ENCODE peak calls at places on chromosome 18, in four cellular contexts. A is hepatocyte, C is A549, S is GM23338. V is an unnamed sample.

GRCh38 chr18:32764611-32765244 is 8.1 kb downstream of the KLHL14 start:
- DNase-seq in A (no peak), C (no peak), S (no peak), V (no peak)

GRCh38 chr18:9495916-9496540 is 20.7 kb downstream of the RALBP1 start:
- DNase-seq in A (no peak), C (no peak), S (peak; percentile 10), V (no peak)

GRCh38 chr18:13568443-13569392 is 157.6 kb downstream of the FAM210A start:
- DNase-seq in A (peak; percentile 68), C (no peak), S (no peak), V (no peak)

GRCh38 chr18:5582849-5583667 is 39.3 kb upstream of the EPB41L3 start:
- DNase-seq in A (no peak), C (no peak), S (no peak), V (no peak)

GRCh38 chr18:4631239-4631638 is 176.1 kb upstream of the DLGAP1 start:
- DNase-seq in A (no peak), C (no peak), S (peak; percentile 46), V (no peak)

GRCh38 chr18:11909081-11909410 is 929 bp upstream of the MPPE1 start:
- DNase-seq in A (no peak), C (no peak), S (no peak), V (no peak)

GRCh38 chr18:12779456-12779855 is 76.6 kb downstream of the PSMG2 start:
- DNase-seq in A (no peak), C (no peak), S (no peak), V (no peak)

GRCh38 chr18:10182009-10182624 is 268.3 kb downstream of the VAPA start:
- DNase-seq in A (peak; percentile 32), C (no peak), S (no peak), V (no peak)

GRCh38 chr18:36128907-36129299 is 237 bp downstream of the SLC39A6 start:
- DNase-seq in A (no peak), C (no peak), S (peak; percentile 46), V (no peak)

GRCh38 chr18:48721308-48721707 is 182.5 kb downstream of the CTIF start:
- DNase-seq in A (no peak), C (no peak), S (no peak), V (peak; percentile 43)

GRCh38 chr18:61528961-61529360 is 195.7 kb downstream of the CDH20 start:
- DNase-seq in A (no peak), C (no peak), S (no peak), V (no peak)

GRCh38 chr18:48732767-48733424 is 194.1 kb downstream of the CTIF start:
- DNase-seq in A (no peak), C (no peak), S (no peak), V (no peak)

GRCh38 chr18:56999823-57000222 is 147.1 kb upstream of the BOD1L2 start:
- DNase-seq in A (no peak), C (no peak), S (no peak), V (no peak)

GRCh38 chr18:34350778-34351177 is 126.1 kb upstream of the NOL4 start:
- DNase-seq in A (no peak), C (no peak), S (no peak), V (no peak)

GRCh38 chr18:29198834-29199233 is 1021.9 kb upstream of the CDH2 start:
- DNase-seq in A (no peak), C (no peak), S (no peak), V (no peak)

GRCh38 chr18:58228176-58228575 is 184.2 kb downstream of the NEDD4L start:
- DNase-seq in A (no peak), C (no peak), S (no peak), V (no peak)

GRCh38 chr18:67862069-67862468 is 345.5 kb upstream of the DSEL start:
- DNase-seq in A (no peak), C (no peak), S (no peak), V (no peak)

GRCh38 chr18:7697306-7697705 is 130.2 kb downstream of the PTPRM start:
- DNase-seq in A (no peak), C (no peak), S (no peak), V (no peak)

GRCh38 chr18:54684786-54685185 is 93.7 kb downstream of the DYNAP start:
- DNase-seq in A (peak; percentile 61), C (no peak), S (peak; percentile 60), V (no peak)

GRCh38 chr18:45962866-45963265 is 4.3 kb downstream of the EPG5 start:
- DNase-seq in A (no peak), C (no peak), S (no peak), V (no peak)

GRCh38 chr18:48939368-48940097 is 11.2 kb downstream of the SMAD7 start:
- DNase-seq in A (no peak), C (no peak), S (peak; percentile 80), V (no peak)

GRCh38 chr18:79826966-79827365 is 29.2 kb downstream of the KCNG2 start:
- DNase-seq in A (no peak), C (no peak), S (peak; percentile 53), V (no peak)

GRCh38 chr18:8661754-8662573 is 43.4 kb upstream of the MTCL1 start:
- DNase-seq in A (peak; percentile 43), C (no peak), S (peak; percentile 94), V (no peak)

GRCh38 chr18:37299471-37300304 is 265.9 kb downstream of the CELF4 start:
- DNase-seq in A (peak; percentile 98), C (peak; percentile 69), S (peak; percentile 27), V (peak; percentile 76)

GRCh38 chr18:29501952-29502351 is 1325.0 kb upstream of the CDH2 start:
- DNase-seq in A (no peak), C (no peak), S (no peak), V (no peak)

GRCh38 chr18:35528749-35529274 is 31.1 kb upstream of the INO80C start:
- DNase-seq in A (no peak), C (no peak), S (no peak), V (no peak)

GRCh38 chr18:56461151-56461550 is 177.2 kb downstream of the TXNL1 start:
- DNase-seq in A (no peak), C (no peak), S (no peak), V (no peak)

GRCh38 chr18:74290831-74291770 is 662 bp downstream of the CYB5A start:
- DNase-seq in A (peak; percentile 86), C (no peak), S (peak; percentile 85), V (no peak)

GRCh38 chr18:46950064-46950656 is 32.8 kb downstream of the KATNAL2 start:
- DNase-seq in A (peak; percentile 16), C (no peak), S (peak; percentile 74), V (no peak)

GRCh38 chr18:32469691-32470131 is 971 bp downstream of the GAREM1 start:
- DNase-seq in A (peak; percentile 7), C (peak; percentile 3), S (no peak), V (no peak)

GRCh38 chr18:8045160-8045885 is 478.2 kb downstream of the PTPRM start:
- DNase-seq in A (no peak), C (no peak), S (no peak), V (no peak)

GRCh38 chr18:35851286-35851967 is 121.1 kb upstream of the RMP24 start:
- DNase-seq in A (no peak), C (no peak), S (peak; percentile 94), V (no peak)

GRCh38 chr18:11689972-11690570 is 1.0 kb downstream of the GNAL start:
- DNase-seq in A (no peak), C (peak; percentile 9), S (no peak), V (no peak)

GRCh38 chr18:75507636-75508035 is 80.1 kb upstream of the SMIM21 start:
- DNase-seq in A (no peak), C (no peak), S (no peak), V (no peak)

GRCh38 chr18:39938678-39939077 is 2016.4 kb upstream of the PIK3C3 start:
- DNase-seq in A (no peak), C (no peak), S (no peak), V (no peak)

GRCh38 chr18:47118986-47119385 is 31.3 kb downstream of the HDHD2 start:
- DNase-seq in A (no peak), C (no peak), S (no peak), V (no peak)

GRCh38 chr18:48728204-48728833 is 189.5 kb downstream of the CTIF start:
- DNase-seq in A (no peak), C (no peak), S (no peak), V (peak; percentile 83)

GRCh38 chr18:7367336-7367735 is 136.4 kb downstream of the LRRC30 start:
- DNase-seq in A (no peak), C (no peak), S (peak; percentile 45), V (no peak)

GRCh38 chr18:70464343-70465114 is 175.7 kb downstream of the SOCS6 start:
- DNase-seq in A (peak; percentile 82), C (peak; percentile 82), S (peak; percentile 80), V (peak; percentile 71)
- TF ChIP-seq CTCF in A (peak; percentile 40), C (peak; percentile 37), S (peak; percentile 50), V (peak; percentile 28)

GRCh38 chr18:77401173-77401572 is 151.5 kb downstream of the GALR1 start:
- DNase-seq in A (no peak), C (no peak), S (no peak), V (no peak)
- H3K4me3 ChIP-seq in A (no peak overlapping the region), C (no peak overlapping the region), S (no peak overlapping the region), V (no peak overlapping the region)

DNA sequence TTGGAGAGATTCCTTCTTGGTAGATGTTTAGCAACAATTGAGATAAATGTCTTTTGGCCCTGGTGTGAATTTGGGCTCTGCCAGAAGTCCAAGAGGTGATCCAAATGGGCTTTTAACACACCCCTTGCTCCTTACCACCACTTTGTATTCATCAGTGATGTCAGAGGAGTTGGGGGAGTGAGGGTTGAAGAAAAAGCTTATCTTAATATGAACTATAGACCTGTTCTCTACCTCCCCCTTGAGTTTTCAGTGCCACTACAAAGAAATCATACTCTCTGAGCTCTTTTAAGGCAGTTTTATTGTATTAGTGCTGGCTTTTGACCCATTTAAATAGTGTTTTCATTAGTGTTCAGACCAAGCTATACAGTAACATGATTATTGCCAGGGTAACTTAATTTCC is 229.1 kb downstream of the PHLPP1 start:
- DNase-seq in A (no peak), C (no peak), S (peak; percentile 8), V (no peak)
- TF ChIP-seq CTCF in A (peak; percentile 2), C (no peak), S (no peak), V (no peak)

GRCh38 chr18:23422751-23423418 is 30.2 kb upstream of the RIOK3 start:
- DNase-seq in A (peak; percentile 64), C (peak; percentile 20), S (no peak), V (peak; percentile 86)
- H3K4me3 ChIP-seq in A (no peak overlapping the region), C (no peak overlapping the region), S (no peak overlapping the region), V (no peak overlapping the region)